ENCODE peak calls at places on chromosome 3, in seven cellular contexts. One of them, this sample, is unnamed.

GRCh38 chr3:45923755-45924154 is 19.5 kb upstream of the CXCR6 start:
- DNase-seq in RPMI8226: no peak
- DNase-seq in SHP77 treated with DMSO at 0.1 percent for 48 hours: no peak
- DNase-seq in HuH-7: no peak
- DNase-seq in activated naive CD8-positive, alpha-beta T cell treated with anti-CD3 and anti-CD28 coated beads, Interleukin-2, amount 50 U/mL, for 24 hours: no peak
- DNase-seq in endothelial cell: no peak
- DNase-seq in activated CD8-positive, alpha-beta T cell treated with anti-CD3 and anti-CD28 coated beads for 36 hours: peak
- DNase-seq in this sample: no peak

GRCh38 chr3:169929830-169930519 is 18.6 kb downstream of the SAMD7 start:
- DNase-seq in activated naive CD8-positive, alpha-beta T cell treated with anti-CD3 and anti-CD28 coated beads, Interleukin-2, amount 50 U/mL, for 24 hours: no peak
- DNase-seq in HuH-7: no peak
- DNase-seq in endothelial cell: no peak
- DNase-seq in RPMI8226: peak
- DNase-seq in SHP77 treated with DMSO at 0.1 percent for 48 hours: no peak
- DNase-seq in activated CD8-positive, alpha-beta T cell treated with anti-CD3 and anti-CD28 coated beads for 36 hours: peak
- DNase-seq in this sample: no peak

GRCh38 chr3:31244929-31245817 is 287.6 kb upstream of the STT3B start:
- DNase-seq in activated CD8-positive, alpha-beta T cell treated with anti-CD3 and anti-CD28 coated beads for 36 hours: no peak
- DNase-seq in endothelial cell: no peak
- DNase-seq in activated naive CD8-positive, alpha-beta T cell treated with anti-CD3 and anti-CD28 coated beads, Interleukin-2, amount 50 U/mL, for 24 hours: no peak
- DNase-seq in RPMI8226: no peak
- DNase-seq in HuH-7: no peak
- DNase-seq in SHP77 treated with DMSO at 0.1 percent for 48 hours: no peak
- DNase-seq in this sample: no peak

GRCh38 chr3:3005345-3005744 is 104.8 kb downstream of the IL5RA start:
- DNase-seq in activated CD8-positive, alpha-beta T cell treated with anti-CD3 and anti-CD28 coated beads for 36 hours: no peak
- DNase-seq in SHP77 treated with DMSO at 0.1 percent for 48 hours: no peak
- DNase-seq in RPMI8226: no peak
- DNase-seq in activated naive CD8-positive, alpha-beta T cell treated with anti-CD3 and anti-CD28 coated beads, Interleukin-2, amount 50 U/mL, for 24 hours: no peak
- DNase-seq in endothelial cell: no peak
- DNase-seq in HuH-7: no peak
- DNase-seq in this sample: no peak

GRCh38 chr3:184335661-184336483 is 1.5 kb upstream of the FAM131A start:
- DNase-seq in endothelial cell: peak
- DNase-seq in activated naive CD8-positive, alpha-beta T cell treated with anti-CD3 and anti-CD28 coated beads, Interleukin-2, amount 50 U/mL, for 24 hours: peak
- DNase-seq in SHP77 treated with DMSO at 0.1 percent for 48 hours: peak
- DNase-seq in RPMI8226: peak
- DNase-seq in HuH-7: peak
- DNase-seq in activated CD8-positive, alpha-beta T cell treated with anti-CD3 and anti-CD28 coated beads for 36 hours: peak
- DNase-seq in this sample: peak

GRCh38 chr3:36197176-36197575 is 183.1 kb upstream of the STAC start:
- DNase-seq in RPMI8226: no peak
- DNase-seq in HuH-7: no peak
- DNase-seq in activated naive CD8-positive, alpha-beta T cell treated with anti-CD3 and anti-CD28 coated beads, Interleukin-2, amount 50 U/mL, for 24 hours: no peak
- DNase-seq in SHP77 treated with DMSO at 0.1 percent for 48 hours: no peak
- DNase-seq in endothelial cell: no peak
- DNase-seq in activated CD8-positive, alpha-beta T cell treated with anti-CD3 and anti-CD28 coated beads for 36 hours: no peak
- DNase-seq in this sample: no peak

GRCh38 chr3:105614288-105615030 is 247.8 kb downstream of the ALCAM start:
- DNase-seq in activated CD8-positive, alpha-beta T cell treated with anti-CD3 and anti-CD28 coated beads for 36 hours: no peak
- DNase-seq in endothelial cell: peak
- DNase-seq in HuH-7: peak
- DNase-seq in SHP77 treated with DMSO at 0.1 percent for 48 hours: no peak
- DNase-seq in RPMI8226: no peak
- DNase-seq in activated naive CD8-positive, alpha-beta T cell treated with anti-CD3 and anti-CD28 coated beads, Interleukin-2, amount 50 U/mL, for 24 hours: no peak
- DNase-seq in this sample: peak

GRCh38 chr3:78814893-78815562 is 952.8 kb downstream of the ROBO1 start:
- DNase-seq in activated CD8-positive, alpha-beta T cell treated with anti-CD3 and anti-CD28 coated beads for 36 hours: no peak
- DNase-seq in endothelial cell: no peak
- DNase-seq in SHP77 treated with DMSO at 0.1 percent for 48 hours: no peak
- DNase-seq in RPMI8226: no peak
- DNase-seq in activated naive CD8-positive, alpha-beta T cell treated with anti-CD3 and anti-CD28 coated beads, Interleukin-2, amount 50 U/mL, for 24 hours: no peak
- DNase-seq in HuH-7: no peak
- DNase-seq in this sample: no peak

GRCh38 chr3:142896201-142896755 is 7.4 kb upstream of the PCOLCE2 start:
- DNase-seq in RPMI8226: no peak
- DNase-seq in activated naive CD8-positive, alpha-beta T cell treated with anti-CD3 and anti-CD28 coated beads, Interleukin-2, amount 50 U/mL, for 24 hours: no peak
- DNase-seq in activated CD8-positive, alpha-beta T cell treated with anti-CD3 and anti-CD28 coated beads for 36 hours: no peak
- DNase-seq in HuH-7: no peak
- DNase-seq in endothelial cell: no peak
- DNase-seq in SHP77 treated with DMSO at 0.1 percent for 48 hours: no peak
- DNase-seq in this sample: no peak

GRCh38 chr3:140164922-140165590 is 230.1 kb downstream of the CLSTN2 start:
- DNase-seq in SHP77 treated with DMSO at 0.1 percent for 48 hours: no peak
- DNase-seq in activated naive CD8-positive, alpha-beta T cell treated with anti-CD3 and anti-CD28 coated beads, Interleukin-2, amount 50 U/mL, for 24 hours: no peak
- DNase-seq in RPMI8226: no peak
- DNase-seq in HuH-7: no peak
- DNase-seq in activated CD8-positive, alpha-beta T cell treated with anti-CD3 and anti-CD28 coated beads for 36 hours: no peak
- DNase-seq in endothelial cell: no peak
- DNase-seq in this sample: no peak

GRCh38 chr3:98893740-98894139 is 7.8 kb downstream of the DCBLD2 start:
- DNase-seq in HuH-7: no peak
- DNase-seq in activated naive CD8-positive, alpha-beta T cell treated with anti-CD3 and anti-CD28 coated beads, Interleukin-2, amount 50 U/mL, for 24 hours: no peak
- DNase-seq in activated CD8-positive, alpha-beta T cell treated with anti-CD3 and anti-CD28 coated beads for 36 hours: no peak
- DNase-seq in endothelial cell: no peak
- DNase-seq in SHP77 treated with DMSO at 0.1 percent for 48 hours: no peak
- DNase-seq in RPMI8226: no peak
- DNase-seq in this sample: no peak

GRCh38 chr3:195774917-195775316 is 36.8 kb downstream of the MUC4 start:
- DNase-seq in activated CD8-positive, alpha-beta T cell treated with anti-CD3 and anti-CD28 coated beads for 36 hours: peak
- DNase-seq in RPMI8226: peak
- DNase-seq in SHP77 treated with DMSO at 0.1 percent for 48 hours: no peak
- DNase-seq in activated naive CD8-positive, alpha-beta T cell treated with anti-CD3 and anti-CD28 coated beads, Interleukin-2, amount 50 U/mL, for 24 hours: peak
- DNase-seq in HuH-7: peak
- DNase-seq in endothelial cell: peak
- DNase-seq in this sample: peak

GRCh38 chr3:42900731-42901420 is 5.1 kb upstream of the ZNF662 start:
- DNase-seq in activated CD8-positive, alpha-beta T cell treated with anti-CD3 and anti-CD28 coated beads for 36 hours: peak
- DNase-seq in SHP77 treated with DMSO at 0.1 percent for 48 hours: no peak
- DNase-seq in endothelial cell: no peak
- DNase-seq in RPMI8226: no peak
- DNase-seq in activated naive CD8-positive, alpha-beta T cell treated with anti-CD3 and anti-CD28 coated beads, Interleukin-2, amount 50 U/mL, for 24 hours: no peak
- DNase-seq in HuH-7: no peak
- DNase-seq in this sample: no peak

GRCh38 chr3:123046262-123046873 is 18.8 kb upstream of the SEMA5B start:
- DNase-seq in HuH-7: no peak
- DNase-seq in endothelial cell: no peak
- DNase-seq in SHP77 treated with DMSO at 0.1 percent for 48 hours: no peak
- DNase-seq in activated naive CD8-positive, alpha-beta T cell treated with anti-CD3 and anti-CD28 coated beads, Interleukin-2, amount 50 U/mL, for 24 hours: no peak
- DNase-seq in RPMI8226: no peak
- DNase-seq in activated CD8-positive, alpha-beta T cell treated with anti-CD3 and anti-CD28 coated beads for 36 hours: no peak
- DNase-seq in this sample: no peak

GRCh38 chr3:73580343-73580742 is 44.4 kb downstream of the PDZRN3 start:
- DNase-seq in endothelial cell: no peak
- DNase-seq in activated CD8-positive, alpha-beta T cell treated with anti-CD3 and anti-CD28 coated beads for 36 hours: peak
- DNase-seq in activated naive CD8-positive, alpha-beta T cell treated with anti-CD3 and anti-CD28 coated beads, Interleukin-2, amount 50 U/mL, for 24 hours: no peak
- DNase-seq in SHP77 treated with DMSO at 0.1 percent for 48 hours: no peak
- DNase-seq in RPMI8226: no peak
- DNase-seq in HuH-7: no peak
- DNase-seq in this sample: peak

This sample was measured in hepatocyte.